ENCODE peak calls at places on chromosomes 2 and 18, in ten cellular contexts. One of them, this sample, is unnamed.

GRCh38 chr18:24567199-24567598 is 106.8 kb downstream of the HRH4 start:
- DNase-seq in stimulated activated CD4-positive, alpha-beta T cell treated with anti-CD3 and anti-CD28 coated beads, Interleukin-4, amount 100 ng/mL, for 48 hours: no peak
- DNase-seq in renal cortical epithelial cell: peak
- DNase-seq in heart right ventricle: no peak
- DNase-seq in activated CD4-positive, alpha-beta T cell treated with anti-CD3 and anti-CD28 coated beads, Interleukin-2, amount 50 U/mL, for 1 hour: no peak
- DNase-seq in sciatic nerve: no peak
- DNase-seq in EL: peak
- DNase-seq in head of caudate nucleus: no peak
- DNase-seq in G401: no peak
- DNase-seq in left ventricle myocardium superior: no peak
- DNase-seq in this sample: no peak

GRCh38 chr2:132884292-132884691 is 214.3 kb upstream of the LYPD1 start:
- DNase-seq in stimulated activated CD4-positive, alpha-beta T cell treated with anti-CD3 and anti-CD28 coated beads, Interleukin-4, amount 100 ng/mL, for 48 hours: no peak
- DNase-seq in renal cortical epithelial cell: no peak
- DNase-seq in heart right ventricle: no peak
- DNase-seq in activated CD4-positive, alpha-beta T cell treated with anti-CD3 and anti-CD28 coated beads, Interleukin-2, amount 50 U/mL, for 1 hour: no peak
- DNase-seq in sciatic nerve: no peak
- DNase-seq in EL: no peak
- DNase-seq in head of caudate nucleus: no peak
- DNase-seq in G401: no peak
- DNase-seq in left ventricle myocardium superior: no peak
- DNase-seq in this sample: no peak

GRCh38 chr2:104938226-104938941 is 84.5 kb downstream of the POU3F3 start:
- DNase-seq in stimulated activated CD4-positive, alpha-beta T cell treated with anti-CD3 and anti-CD28 coated beads, Interleukin-4, amount 100 ng/mL, for 48 hours: no peak
- DNase-seq in renal cortical epithelial cell: peak
- DNase-seq in heart right ventricle: no peak
- DNase-seq in activated CD4-positive, alpha-beta T cell treated with anti-CD3 and anti-CD28 coated beads, Interleukin-2, amount 50 U/mL, for 1 hour: no peak
- DNase-seq in sciatic nerve: no peak
- DNase-seq in EL: no peak
- DNase-seq in head of caudate nucleus: peak
- DNase-seq in G401: no peak
- DNase-seq in left ventricle myocardium superior: no peak
- DNase-seq in this sample: no peak

GRCh38 chr2:208867374-208867773 is 460.8 kb downstream of the PTH2R start:
- DNase-seq in stimulated activated CD4-positive, alpha-beta T cell treated with anti-CD3 and anti-CD28 coated beads, Interleukin-4, amount 100 ng/mL, for 48 hours: no peak
- DNase-seq in renal cortical epithelial cell: no peak
- DNase-seq in heart right ventricle: no peak
- DNase-seq in activated CD4-positive, alpha-beta T cell treated with anti-CD3 and anti-CD28 coated beads, Interleukin-2, amount 50 U/mL, for 1 hour: no peak
- DNase-seq in sciatic nerve: no peak
- DNase-seq in EL: no peak
- DNase-seq in head of caudate nucleus: no peak
- DNase-seq in G401: no peak
- DNase-seq in left ventricle myocardium superior: no peak
- DNase-seq in this sample: no peak

GRCh38 chr2:135245055-135245454 is 193.0 kb downstream of the RAB3GAP1 start:
- DNase-seq in stimulated activated CD4-positive, alpha-beta T cell treated with anti-CD3 and anti-CD28 coated beads, Interleukin-4, amount 100 ng/mL, for 48 hours: no peak
- DNase-seq in renal cortical epithelial cell: peak
- DNase-seq in heart right ventricle: no peak
- DNase-seq in activated CD4-positive, alpha-beta T cell treated with anti-CD3 and anti-CD28 coated beads, Interleukin-2, amount 50 U/mL, for 1 hour: no peak
- DNase-seq in sciatic nerve: no peak
- DNase-seq in EL: peak
- DNase-seq in head of caudate nucleus: no peak
- DNase-seq in G401: no peak
- DNase-seq in left ventricle myocardium superior: no peak
- DNase-seq in this sample: no peak

GRCh38 chr18:22713511-22713910 is 219.6 kb upstream of the RBBP8 start:
- DNase-seq in stimulated activated CD4-positive, alpha-beta T cell treated with anti-CD3 and anti-CD28 coated beads, Interleukin-4, amount 100 ng/mL, for 48 hours: no peak
- DNase-seq in renal cortical epithelial cell: peak
- DNase-seq in heart right ventricle: no peak
- DNase-seq in activated CD4-positive, alpha-beta T cell treated with anti-CD3 and anti-CD28 coated beads, Interleukin-2, amount 50 U/mL, for 1 hour: no peak
- DNase-seq in sciatic nerve: no peak
- DNase-seq in EL: no peak
- DNase-seq in head of caudate nucleus: no peak
- DNase-seq in G401: no peak
- DNase-seq in left ventricle myocardium superior: no peak
- DNase-seq in this sample: no peak

GRCh38 chr2:47373747-47374146 is 29.2 kb upstream of the MSH2 start:
- DNase-seq in stimulated activated CD4-positive, alpha-beta T cell treated with anti-CD3 and anti-CD28 coated beads, Interleukin-4, amount 100 ng/mL, for 48 hours: no peak
- DNase-seq in renal cortical epithelial cell: peak
- DNase-seq in heart right ventricle: no peak
- DNase-seq in activated CD4-positive, alpha-beta T cell treated with anti-CD3 and anti-CD28 coated beads, Interleukin-2, amount 50 U/mL, for 1 hour: no peak
- DNase-seq in sciatic nerve: no peak
- DNase-seq in EL: no peak
- DNase-seq in head of caudate nucleus: peak
- DNase-seq in G401: peak
- DNase-seq in left ventricle myocardium superior: no peak
- DNase-seq in this sample: no peak

GRCh38 chr2:218983263-218983970 is 1.6 kb downstream of the FEV start:
- DNase-seq in stimulated activated CD4-positive, alpha-beta T cell treated with anti-CD3 and anti-CD28 coated beads, Interleukin-4, amount 100 ng/mL, for 48 hours: no peak
- DNase-seq in renal cortical epithelial cell: no peak
- DNase-seq in heart right ventricle: no peak
- DNase-seq in activated CD4-positive, alpha-beta T cell treated with anti-CD3 and anti-CD28 coated beads, Interleukin-2, amount 50 U/mL, for 1 hour: no peak
- DNase-seq in sciatic nerve: no peak
- DNase-seq in EL: no peak
- DNase-seq in head of caudate nucleus: no peak
- DNase-seq in G401: no peak
- DNase-seq in left ventricle myocardium superior: no peak
- DNase-seq in this sample: no peak

This sample was measured in cerebellum.